ENCODE peak calls at places on chromosome 9, in five cellular contexts. X is ACHN, Z is PC-9, N is midbrain, U is HCT116. V is an unnamed sample.

GRCh38 chr9:88803551-88804288 is 187.5 kb upstream of the S1PR3 start:
- DNase-seq in X (no peak), Z (peak), N (no peak), U (no peak), V (no peak)

GRCh38 chr9:2622361-2623045 is 916 bp downstream of the VLDLR start:
- DNase-seq in X (peak), Z (peak), N (no peak), U (no peak), V (peak)

GRCh38 chr9:121537283-121537682 is 37.6 kb upstream of the GGTA1 start:
- DNase-seq in X (no peak), Z (no peak), N (no peak), U (no peak), V (no peak)

GRCh38 chr9:109401990-109402318 is 81.1 kb upstream of the EPB41L4B start:
- DNase-seq in X (no peak), Z (no peak), N (no peak), U (no peak), V (peak)

GRCh38 chr9:15311607-15312006 is 4.6 kb upstream of the TTC39B start:
- DNase-seq in X (no peak), Z (no peak), N (no peak), U (no peak), V (no peak)

GRCh38 chr9:4020747-4021296 is 279.0 kb downstream of the GLIS3 start:
- DNase-seq in X (no peak), Z (no peak), N (no peak), U (no peak), V (no peak)

GRCh38 chr9:36598281-36598680 is 25.6 kb downstream of the MELK start:
- DNase-seq in X (no peak), Z (no peak), N (no peak), U (no peak), V (no peak)

GRCh38 chr9:65449423-65449822 is 164.4 kb upstream of the FOXD4L5 start:
- DNase-seq in X (no peak), Z (no peak), N (no peak), U (no peak), V (no peak)

GRCh38 chr9:82091100-82091499 is 102.5 kb downstream of the SPATA31D1 start:
- DNase-seq in X (no peak), Z (peak), N (no peak), U (no peak), V (no peak)

GRCh38 chr9:7165350-7165937 is 407.7 kb downstream of the KDM4C start:
- DNase-seq in X (no peak), Z (no peak), N (no peak), U (no peak), V (no peak)

GRCh38 chr9:26535146-26535545 is 357.5 kb downstream of the CAAP1 start:
- DNase-seq in X (no peak), Z (no peak), N (no peak), U (no peak), V (no peak)